ENCODE peak calls at places on chromosomes 3 and 15, in nine cellular contexts. One of them, this sample, is unnamed.

GRCh38 chr15:86571873-86572272 is 492.2 kb downstream of the AGBL1 start:
- DNase-seq in left cardiac atrium: no peak
- DNase-seq in T-helper 9 cell: no peak
- DNase-seq in germinal center: no peak
- DNase-seq in activated T-helper 9 cell treated with anti-CD3 and anti-CD28 coated beads, Interleukin-2, amount 50 U/mL, for 16 hours: no peak
- DNase-seq in dermis microvascular lymphatic vessel endothelial cell: no peak
- DNase-seq in kidney tubule cell: no peak
- DNase-seq in fibroblast of gingiva: no peak
- DNase-seq in HEK293T: no peak
- DNase-seq in this sample: no peak

GRCh38 chr15:83380026-83380425 is 67.1 kb upstream of the SH3GL3 start:
- DNase-seq in left cardiac atrium: no peak
- DNase-seq in T-helper 9 cell: no peak
- DNase-seq in germinal center: no peak
- DNase-seq in activated T-helper 9 cell treated with anti-CD3 and anti-CD28 coated beads, Interleukin-2, amount 50 U/mL, for 16 hours: no peak
- DNase-seq in dermis microvascular lymphatic vessel endothelial cell: no peak
- DNase-seq in kidney tubule cell: peak
- DNase-seq in fibroblast of gingiva: no peak
- DNase-seq in HEK293T: no peak
- DNase-seq in this sample: no peak

GRCh38 chr3:124964432-124964831 is 29.9 kb upstream of the MUC13 start:
- DNase-seq in left cardiac atrium: no peak
- DNase-seq in T-helper 9 cell: no peak
- DNase-seq in germinal center: no peak
- DNase-seq in activated T-helper 9 cell treated with anti-CD3 and anti-CD28 coated beads, Interleukin-2, amount 50 U/mL, for 16 hours: no peak
- DNase-seq in dermis microvascular lymphatic vessel endothelial cell: peak
- DNase-seq in kidney tubule cell: peak
- DNase-seq in fibroblast of gingiva: peak
- DNase-seq in HEK293T: no peak
- DNase-seq in this sample: no peak

GRCh38 chr15:61195116-61196002 is 33.7 kb downstream of the RORA start:
- DNase-seq in left cardiac atrium: no peak
- DNase-seq in T-helper 9 cell: no peak
- DNase-seq in germinal center: peak
- DNase-seq in activated T-helper 9 cell treated with anti-CD3 and anti-CD28 coated beads, Interleukin-2, amount 50 U/mL, for 16 hours: no peak
- DNase-seq in dermis microvascular lymphatic vessel endothelial cell: peak
- DNase-seq in kidney tubule cell: peak
- DNase-seq in fibroblast of gingiva: peak
- DNase-seq in HEK293T: peak
- DNase-seq in this sample: peak

GRCh38 chr15:96340611-96341464 is 10.3 kb downstream of the NR2F2 start:
- DNase-seq in left cardiac atrium: no peak
- DNase-seq in T-helper 9 cell: no peak
- DNase-seq in germinal center: no peak
- DNase-seq in activated T-helper 9 cell treated with anti-CD3 and anti-CD28 coated beads, Interleukin-2, amount 50 U/mL, for 16 hours: no peak
- DNase-seq in dermis microvascular lymphatic vessel endothelial cell: peak
- DNase-seq in kidney tubule cell: peak
- DNase-seq in fibroblast of gingiva: peak
- DNase-seq in HEK293T: no peak
- DNase-seq in this sample: peak

GRCh38 chr15:74781673-74782595 is at the start of gene CSK:
- DNase-seq in left cardiac atrium: peak
- DNase-seq in T-helper 9 cell: peak
- DNase-seq in germinal center: peak
- DNase-seq in activated T-helper 9 cell treated with anti-CD3 and anti-CD28 coated beads, Interleukin-2, amount 50 U/mL, for 16 hours: peak
- DNase-seq in dermis microvascular lymphatic vessel endothelial cell: peak
- DNase-seq in kidney tubule cell: peak
- DNase-seq in fibroblast of gingiva: peak
- DNase-seq in HEK293T: peak
- DNase-seq in this sample: peak

GRCh38 chr15:25173241-25174028 is 218.6 kb downstream of the SNRPN start:
- DNase-seq in left cardiac atrium: peak
- DNase-seq in T-helper 9 cell: no peak
- DNase-seq in germinal center: no peak
- DNase-seq in activated T-helper 9 cell treated with anti-CD3 and anti-CD28 coated beads, Interleukin-2, amount 50 U/mL, for 16 hours: no peak
- DNase-seq in dermis microvascular lymphatic vessel endothelial cell: no peak
- DNase-seq in kidney tubule cell: no peak
- DNase-seq in fibroblast of gingiva: no peak
- DNase-seq in HEK293T: no peak
- DNase-seq in this sample: no peak

GRCh38 chr3:42701371-42702065 is 1.1 kb downstream of the HHATL start:
- DNase-seq in left cardiac atrium: peak
- DNase-seq in T-helper 9 cell: peak
- DNase-seq in germinal center: peak
- DNase-seq in activated T-helper 9 cell treated with anti-CD3 and anti-CD28 coated beads, Interleukin-2, amount 50 U/mL, for 16 hours: peak
- DNase-seq in dermis microvascular lymphatic vessel endothelial cell: peak
- DNase-seq in kidney tubule cell: peak
- DNase-seq in fibroblast of gingiva: no peak
- DNase-seq in HEK293T: peak
- DNase-seq in this sample: peak

GRCh38 chr3:17831366-17831765 is 88.9 kb upstream of the TBC1D5 start:
- DNase-seq in left cardiac atrium: no peak
- DNase-seq in T-helper 9 cell: no peak
- DNase-seq in germinal center: no peak
- DNase-seq in activated T-helper 9 cell treated with anti-CD3 and anti-CD28 coated beads, Interleukin-2, amount 50 U/mL, for 16 hours: no peak
- DNase-seq in dermis microvascular lymphatic vessel endothelial cell: no peak
- DNase-seq in kidney tubule cell: peak
- DNase-seq in fibroblast of gingiva: peak
- DNase-seq in HEK293T: no peak
- DNase-seq in this sample: no peak

GRCh38 chr15:33742807-33743206 is 225.5 kb upstream of the CHRM5 start:
- DNase-seq in left cardiac atrium: no peak
- DNase-seq in T-helper 9 cell: no peak
- DNase-seq in germinal center: no peak
- DNase-seq in activated T-helper 9 cell treated with anti-CD3 and anti-CD28 coated beads, Interleukin-2, amount 50 U/mL, for 16 hours: no peak
- DNase-seq in dermis microvascular lymphatic vessel endothelial cell: no peak
- DNase-seq in kidney tubule cell: peak
- DNase-seq in fibroblast of gingiva: no peak
- DNase-seq in HEK293T: no peak
- DNase-seq in this sample: no peak

GRCh38 chr3:195777975-195778374 is 33.8 kb downstream of the MUC4 start:
- DNase-seq in left cardiac atrium: no peak
- DNase-seq in T-helper 9 cell: no peak
- DNase-seq in germinal center: no peak
- DNase-seq in activated T-helper 9 cell treated with anti-CD3 and anti-CD28 coated beads, Interleukin-2, amount 50 U/mL, for 16 hours: no peak
- DNase-seq in dermis microvascular lymphatic vessel endothelial cell: no peak
- DNase-seq in kidney tubule cell: no peak
- DNase-seq in fibroblast of gingiva: no peak
- DNase-seq in HEK293T: no peak
- DNase-seq in this sample: no peak

GRCh38 chr3:135131290-135131689 is 336.2 kb downstream of the EPHB1 start:
- DNase-seq in left cardiac atrium: no peak
- DNase-seq in T-helper 9 cell: no peak
- DNase-seq in germinal center: no peak
- DNase-seq in activated T-helper 9 cell treated with anti-CD3 and anti-CD28 coated beads, Interleukin-2, amount 50 U/mL, for 16 hours: no peak
- DNase-seq in dermis microvascular lymphatic vessel endothelial cell: no peak
- DNase-seq in kidney tubule cell: no peak
- DNase-seq in fibroblast of gingiva: no peak
- DNase-seq in HEK293T: no peak
- DNase-seq in this sample: no peak

GRCh38 chr15:96346409-96346808 is 15.9 kb downstream of the NR2F2 start:
- DNase-seq in left cardiac atrium: no peak
- DNase-seq in T-helper 9 cell: no peak
- DNase-seq in germinal center: no peak
- DNase-seq in activated T-helper 9 cell treated with anti-CD3 and anti-CD28 coated beads, Interleukin-2, amount 50 U/mL, for 16 hours: no peak
- DNase-seq in dermis microvascular lymphatic vessel endothelial cell: peak
- DNase-seq in kidney tubule cell: peak
- DNase-seq in fibroblast of gingiva: no peak
- DNase-seq in HEK293T: no peak
- DNase-seq in this sample: peak

GRCh38 chr3:112640864-112641751 is at the start of gene CCDC80:
- DNase-seq in left cardiac atrium: no peak
- DNase-seq in T-helper 9 cell: no peak
- DNase-seq in germinal center: no peak
- DNase-seq in activated T-helper 9 cell treated with anti-CD3 and anti-CD28 coated beads, Interleukin-2, amount 50 U/mL, for 16 hours: no peak
- DNase-seq in dermis microvascular lymphatic vessel endothelial cell: peak
- DNase-seq in kidney tubule cell: peak
- DNase-seq in fibroblast of gingiva: peak
- DNase-seq in HEK293T: peak
- DNase-seq in this sample: peak

GRCh38 chr15:83378921-83379561 is 68.1 kb upstream of the SH3GL3 start:
- DNase-seq in left cardiac atrium: no peak
- DNase-seq in T-helper 9 cell: no peak
- DNase-seq in germinal center: no peak
- DNase-seq in activated T-helper 9 cell treated with anti-CD3 and anti-CD28 coated beads, Interleukin-2, amount 50 U/mL, for 16 hours: no peak
- DNase-seq in dermis microvascular lymphatic vessel endothelial cell: no peak
- DNase-seq in kidney tubule cell: peak
- DNase-seq in fibroblast of gingiva: no peak
- DNase-seq in HEK293T: no peak
- DNase-seq in this sample: no peak

GRCh38 chr3:99410789-99411311 is 227.5 kb upstream of the COL8A1 start:
- DNase-seq in left cardiac atrium: no peak
- DNase-seq in T-helper 9 cell: no peak
- DNase-seq in germinal center: no peak
- DNase-seq in activated T-helper 9 cell treated with anti-CD3 and anti-CD28 coated beads, Interleukin-2, amount 50 U/mL, for 16 hours: no peak
- DNase-seq in dermis microvascular lymphatic vessel endothelial cell: peak
- DNase-seq in kidney tubule cell: peak
- DNase-seq in fibroblast of gingiva: peak
- DNase-seq in HEK293T: no peak
- DNase-seq in this sample: peak

GRCh38 chr3:42803800-42804112 is 534 bp downstream of the HIGD1A start:
- DNase-seq in left cardiac atrium: peak
- DNase-seq in T-helper 9 cell: peak
- DNase-seq in germinal center: peak
- DNase-seq in activated T-helper 9 cell treated with anti-CD3 and anti-CD28 coated beads, Interleukin-2, amount 50 U/mL, for 16 hours: peak
- DNase-seq in dermis microvascular lymphatic vessel endothelial cell: peak
- DNase-seq in kidney tubule cell: peak
- DNase-seq in fibroblast of gingiva: peak
- DNase-seq in HEK293T: peak
- DNase-seq in this sample: peak

GRCh38 chr15:27070816-27071215 is 99.8 kb downstream of the GABRG3 start:
- DNase-seq in left cardiac atrium: no peak
- DNase-seq in T-helper 9 cell: no peak
- DNase-seq in germinal center: no peak
- DNase-seq in activated T-helper 9 cell treated with anti-CD3 and anti-CD28 coated beads, Interleukin-2, amount 50 U/mL, for 16 hours: no peak
- DNase-seq in dermis microvascular lymphatic vessel endothelial cell: no peak
- DNase-seq in kidney tubule cell: no peak
- DNase-seq in fibroblast of gingiva: no peak
- DNase-seq in HEK293T: no peak
- DNase-seq in this sample: no peak

GRCh38 chr3:105997800-105998526 is 129.2 kb upstream of the CBLB start:
- DNase-seq in left cardiac atrium: peak
- DNase-seq in T-helper 9 cell: no peak
- DNase-seq in germinal center: no peak
- DNase-seq in activated T-helper 9 cell treated with anti-CD3 and anti-CD28 coated beads, Interleukin-2, amount 50 U/mL, for 16 hours: no peak
- DNase-seq in dermis microvascular lymphatic vessel endothelial cell: no peak
- DNase-seq in kidney tubule cell: peak
- DNase-seq in fibroblast of gingiva: peak
- DNase-seq in HEK293T: no peak
- DNase-seq in this sample: peak

GRCh38 chr3:73144276-73144675 is 82.8 kb downstream of the EBLN2 start:
- DNase-seq in left cardiac atrium: peak
- DNase-seq in T-helper 9 cell: no peak
- DNase-seq in germinal center: no peak
- DNase-seq in activated T-helper 9 cell treated with anti-CD3 and anti-CD28 coated beads, Interleukin-2, amount 50 U/mL, for 16 hours: no peak
- DNase-seq in dermis microvascular lymphatic vessel endothelial cell: no peak
- DNase-seq in kidney tubule cell: no peak
- DNase-seq in fibroblast of gingiva: peak
- DNase-seq in HEK293T: no peak
- DNase-seq in this sample: no peak

GRCh38 chr15:70328137-70329115 is 230.7 kb upstream of the TLE3 start:
- DNase-seq in left cardiac atrium: peak
- DNase-seq in T-helper 9 cell: no peak
- DNase-seq in germinal center: peak
- DNase-seq in activated T-helper 9 cell treated with anti-CD3 and anti-CD28 coated beads, Interleukin-2, amount 50 U/mL, for 16 hours: no peak
- DNase-seq in dermis microvascular lymphatic vessel endothelial cell: peak
- DNase-seq in kidney tubule cell: no peak
- DNase-seq in fibroblast of gingiva: peak
- DNase-seq in HEK293T: no peak
- DNase-seq in this sample: peak

GRCh38 chr3:71050521-71051258 is 532.8 kb downstream of the FOXP1 start:
- DNase-seq in left cardiac atrium: no peak
- DNase-seq in T-helper 9 cell: no peak
- DNase-seq in germinal center: no peak
- DNase-seq in activated T-helper 9 cell treated with anti-CD3 and anti-CD28 coated beads, Interleukin-2, amount 50 U/mL, for 16 hours: no peak
- DNase-seq in dermis microvascular lymphatic vessel endothelial cell: peak
- DNase-seq in kidney tubule cell: no peak
- DNase-seq in fibroblast of gingiva: no peak
- DNase-seq in HEK293T: no peak
- DNase-seq in this sample: peak

GRCh38 chr15:49645937-49646336 is 25.1 kb downstream of the DTWD1 start:
- DNase-seq in left cardiac atrium: peak
- DNase-seq in T-helper 9 cell: no peak
- DNase-seq in germinal center: no peak
- DNase-seq in activated T-helper 9 cell treated with anti-CD3 and anti-CD28 coated beads, Interleukin-2, amount 50 U/mL, for 16 hours: no peak
- DNase-seq in dermis microvascular lymphatic vessel endothelial cell: peak
- DNase-seq in kidney tubule cell: peak
- DNase-seq in fibroblast of gingiva: peak
- DNase-seq in HEK293T: no peak
- DNase-seq in this sample: no peak

GRCh38 chr3:37183976-37184375 is 9.6 kb upstream of the LRRFIP2 start:
- DNase-seq in left cardiac atrium: no peak
- DNase-seq in T-helper 9 cell: no peak
- DNase-seq in germinal center: no peak
- DNase-seq in activated T-helper 9 cell treated with anti-CD3 and anti-CD28 coated beads, Interleukin-2, amount 50 U/mL, for 16 hours: no peak
- DNase-seq in dermis microvascular lymphatic vessel endothelial cell: no peak
- DNase-seq in kidney tubule cell: peak
- DNase-seq in fibroblast of gingiva: peak
- DNase-seq in HEK293T: no peak
- DNase-seq in this sample: peak